ENCODE peak calls at places on chromosomes 2 and 18, in seven cellular contexts. P is spleen, A is stomach, Q is cardiac fibroblast, X is adrenal gland, W is K562, O is astrocyte of the spinal cord. N is an unnamed sample.

GRCh38 chr2:74292752-74293151 is 50.5 kb downstream of the SLC4A5 start:
- DNase-seq in O (peak; percentile 7), Q (no peak), X (no peak), W (no peak), P (no peak), A (peak; percentile 40), N (no peak)

GRCh38 chr18:26854292-26854881 is 11.1 kb downstream of the AQP4 start:
- DNase-seq in P (no peak), Q (no peak), X (no peak), A (no peak), W (no peak), O (no peak), N (no peak)

GRCh38 chr2:99657691-99658258 is 168.0 kb upstream of the REV1 start:
- DNase-seq in Q (no peak), P (no peak), W (no peak), O (no peak), A (no peak), X (no peak), N (no peak)

GRCh38 chr2:180203972-180204371 is 196.9 kb upstream of the CWC22 start:
- DNase-seq in P (no peak), A (no peak), X (no peak), O (peak; percentile 17), W (no peak), Q (peak; percentile 83), N (no peak)

GRCh38 chr18:12288406-12288762 is 19.7 kb upstream of the TUBB6 start:
- DNase-seq in A (no peak), Q (no peak), W (no peak), O (no peak), P (peak; percentile 2), X (no peak), N (no peak)

GRCh38 chr2:171991027-171991426 is 8.7 kb upstream of the METAP1D start:
- DNase-seq in P (no peak), X (no peak), W (no peak), Q (no peak), A (no peak), O (no peak), N (no peak)

GRCh38 chr18:77053616-77054287 is 78.8 kb downstream of the MBP start:
- DNase-seq in Q (no peak), X (no peak), W (no peak), P (peak; percentile 88), O (no peak), A (no peak), N (no peak)

GRCh38 chr2:109635426-109636289 is 21.5 kb downstream of the SOWAHC start:
- DNase-seq in W (no peak), X (no peak), P (no peak), A (no peak), Q (no peak), O (no peak), N (no peak)

GRCh38 chr18:73462092-73462491 is 594.3 kb upstream of the NETO1 start:
- DNase-seq in P (no peak), A (no peak), W (no peak), Q (peak; percentile 75), X (peak; percentile 10), O (peak; percentile 91), N (no peak)

GRCh38 chr2:96526615-96527014 is 9.9 kb upstream of the ARID5A start:
- DNase-seq in P (no peak), A (no peak), O (no peak), Q (no peak), W (no peak), X (no peak), N (no peak)

GRCh38 chr2:231199219-231199618 is 788 bp downstream of the ARMC9 start:
- DNase-seq in W (no peak), A (no peak), O (peak; percentile 49), Q (peak; percentile 39), P (no peak), X (no peak), N (no peak)

GRCh38 chr18:62944454-62944853 is 229.1 kb downstream of the PHLPP1 start:
- DNase-seq in X (no peak), A (no peak), P (no peak), O (no peak), W (no peak), Q (peak; percentile 26), N (no peak)

GRCh38 chr2:14552818-14553217 is 79.7 kb upstream of the LRATD1 start:
- DNase-seq in W (no peak), P (no peak), X (no peak), A (no peak), Q (no peak), O (no peak), N (no peak)

GRCh38 chr2:236121546-236121945 is 46.6 kb downstream of the GBX2 start:
- DNase-seq in A (no peak), W (no peak), X (no peak), P (no peak), O (no peak), Q (no peak), N (no peak)

GRCh38 chr2:239881031-239881471 is 144.1 kb downstream of the NDUFA10 start:
- DNase-seq in P (no peak), W (no peak), X (no peak), O (no peak), Q (no peak), A (peak; percentile 16), N (no peak)

GRCh38 chr2:167212054-167212648 is 323.9 kb downstream of the XIRP2 start:
- DNase-seq in O (peak; percentile 65), W (peak; percentile 27), X (peak; percentile 21), P (no peak), Q (peak; percentile 72), A (peak; percentile 34), N (peak; percentile 36)

GRCh38 chr2:1995987-1996386 is 251.7 kb upstream of the PXDN start:
- DNase-seq in X (no peak), A (no peak), Q (no peak), W (no peak), P (no peak), O (peak; percentile 90), N (no peak)

GRCh38 chr2:10440736-10441135 is 7.4 kb downstream of the ODC1 start:
- DNase-seq in X (no peak), A (no peak), O (no peak), Q (no peak), P (no peak), W (no peak), N (no peak)

GRCh38 chr2:3379339-3379646 is 201 bp upstream of the TRAPPC12 start:
- DNase-seq in P (no peak), W (no peak), X (no peak), Q (no peak), O (no peak), A (no peak), N (no peak)

GRCh38 chr2:232049350-232049749 is 87.8 kb downstream of the DIS3L2 start:
- DNase-seq in W (no peak), P (no peak), X (no peak), A (no peak), O (no peak), Q (no peak), N (no peak)

GRCh38 chr18:39998332-39998731 is 1956.7 kb upstream of the PIK3C3 start:
- DNase-seq in P (no peak), X (no peak), Q (no peak), O (no peak), W (no peak), A (no peak), N (no peak)
- H3K4me3 ChIP-seq in P (no peak overlapping the region), X (no peak overlapping the region), Q (no peak overlapping the region), O (no peak overlapping the region), W (no peak overlapping the region), A (no peak overlapping the region), N (no peak overlapping the region)

DNA sequence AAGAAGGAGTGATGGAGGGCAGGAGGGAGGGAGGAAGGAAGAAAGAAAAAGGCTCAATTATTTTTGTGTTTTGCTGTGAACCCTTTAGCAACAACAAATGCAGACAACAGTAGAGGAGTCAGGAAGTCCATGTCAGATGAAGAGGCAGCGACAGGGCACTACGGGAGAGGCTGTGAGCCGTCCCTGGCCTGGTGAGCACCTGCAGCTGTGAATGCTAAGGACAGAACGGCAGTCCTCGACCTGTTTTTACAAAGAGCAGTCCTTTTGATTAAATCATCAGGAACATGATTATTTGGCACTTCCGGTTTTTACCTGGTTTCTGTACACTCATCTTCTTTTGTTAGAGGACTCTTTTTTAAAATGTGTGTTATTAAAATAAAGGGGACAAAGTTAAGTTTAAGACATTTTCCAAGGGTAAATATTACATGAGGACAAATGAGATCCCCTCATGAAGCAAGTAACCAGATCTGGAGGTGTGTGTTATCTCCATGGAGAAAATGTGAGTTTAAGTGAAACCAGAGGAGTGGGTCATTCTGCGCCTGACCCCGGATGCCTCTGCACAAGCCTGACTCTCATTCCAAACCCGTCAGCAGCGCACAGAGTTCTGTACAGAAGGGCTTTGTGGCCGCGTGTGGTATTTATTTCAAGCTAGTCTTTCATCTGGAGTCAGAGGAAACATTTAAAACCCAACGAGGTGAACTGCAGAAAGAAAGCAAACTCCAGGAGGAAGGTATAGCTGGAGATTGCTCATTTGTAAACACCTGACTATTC is 492.5 kb downstream of the SOX11 start:
- DNase-seq in A (no peak), W (no peak), P (no peak), X (no peak), Q (peak; percentile 2), O (peak; percentile 80), N (no peak)
- TF ChIP-seq CTCF in A (no peak), W (no peak), P (no peak), X (no peak), Q (no peak), O (no peak), N (no peak)

DNA sequence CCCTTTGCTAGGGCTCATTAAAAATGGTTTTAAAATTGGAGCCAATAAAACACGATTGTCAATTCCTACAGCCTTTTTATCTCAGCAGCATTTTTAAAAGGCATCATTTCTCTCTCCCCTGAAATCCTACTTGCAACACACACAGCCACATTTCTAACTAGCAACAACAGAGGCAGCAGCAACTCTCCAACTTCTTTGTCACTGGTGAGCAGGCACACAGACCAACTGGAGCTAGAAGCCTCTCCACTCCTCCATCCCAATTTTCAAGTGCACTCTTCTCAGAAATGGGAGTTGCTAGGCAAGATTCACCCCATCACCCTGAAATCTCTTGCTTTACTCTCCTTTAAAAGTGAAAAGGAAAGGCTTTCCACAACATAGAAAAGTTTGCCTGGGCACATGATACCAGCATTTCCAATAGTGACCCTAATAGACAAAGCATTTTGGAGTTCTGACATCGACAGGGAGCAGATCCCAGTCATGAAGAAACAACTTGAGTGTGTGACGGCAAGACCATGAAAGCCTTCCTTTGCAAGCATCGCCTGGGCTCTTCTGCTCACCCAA is 4.1 kb downstream of the KLHL14 start:
- DNase-seq in O (no peak), P (no peak), A (no peak), X (no peak), Q (no peak), W (no peak), N (no peak)
- H3K4me3 ChIP-seq in O (no peak overlapping the region), P (peak overlapping the region; percentile 55), A (no peak overlapping the region), X (no peak overlapping the region), Q (no peak overlapping the region), W (no peak overlapping the region), N (peak overlapping the region; percentile 77)

GRCh38 chr2:190841707-190842505 is 38.7 kb upstream of the GLS start:
- DNase-seq in A (no peak), O (no peak), W (no peak), X (peak; percentile 74), P (no peak), Q (peak; percentile 41), N (no peak)

GRCh38 chr2:190844700-190845410 is 35.8 kb upstream of the GLS start:
- DNase-seq in Q (no peak), A (no peak), P (no peak), W (no peak), X (no peak), O (no peak), N (no peak)

GRCh38 chr2:190846746-190847145 is 33.9 kb upstream of the GLS start:
- DNase-seq in Q (no peak), P (no peak), A (no peak), O (no peak), X (peak; percentile 29), W (no peak), N (no peak)

GRCh38 chr2:190842606-190843104 is 38.0 kb upstream of the GLS start:
- DNase-seq in X (no peak), A (no peak), Q (no peak), W (no peak), O (no peak), P (no peak), N (no peak)

GRCh38 chr2:190843874-190844699 is 36.5 kb upstream of the GLS start:
- DNase-seq in A (no peak), P (no peak), X (no peak), O (no peak), W (no peak), Q (no peak), N (no peak)
- TF ChIP-seq CTCF in A (no peak), P (no peak), X (no peak), O (no peak), W (no peak), Q (no peak), N (no peak)

N was measured in Panc1.